ENCODE peak calls at places on chromosomes 3 and 15, in four cellular contexts. One of them, this sample, is unnamed.

GRCh38 chr3:9951962-9952805 is at the start of gene PRRT3:
- DNase-seq in upper lobe of left lung: no peak
- DNase-seq in ovary: no peak
- DNase-seq in adrenal gland: no peak
- DNase-seq in this sample: no peak

GRCh38 chr15:70512772-70513362 is 250.5 kb downstream of the UACA start:
- DNase-seq in upper lobe of left lung: peak; percentile 80
- DNase-seq in ovary: no peak
- DNase-seq in adrenal gland: peak; percentile 38
- DNase-seq in this sample: no peak

GRCh38 chr3:60657972-60658371 is 593.3 kb downstream of the FHIT start:
- DNase-seq in upper lobe of left lung: no peak
- DNase-seq in ovary: no peak
- DNase-seq in adrenal gland: no peak
- DNase-seq in this sample: no peak

GRCh38 chr3:135916310-135916709 is 49.2 kb upstream of the PPP2R3A start:
- DNase-seq in upper lobe of left lung: no peak
- DNase-seq in ovary: no peak
- DNase-seq in adrenal gland: no peak
- DNase-seq in this sample: no peak

GRCh38 chr3:139292933-139293664 is 50.7 kb upstream of the MRPS22 start:
- DNase-seq in upper lobe of left lung: no peak
- DNase-seq in ovary: no peak
- DNase-seq in adrenal gland: no peak
- DNase-seq in this sample: no peak

GRCh38 chr15:73305331-73306211 is 63.2 kb downstream of the HCN4 start:
- DNase-seq in upper lobe of left lung: peak; percentile 59
- DNase-seq in ovary: no peak
- DNase-seq in adrenal gland: peak; percentile 36
- DNase-seq in this sample: no peak

GRCh38 chr3:42246091-42246490 is 19.9 kb downstream of the CCK start:
- DNase-seq in upper lobe of left lung: no peak
- DNase-seq in ovary: no peak
- DNase-seq in adrenal gland: no peak
- DNase-seq in this sample: no peak

GRCh38 chr3:46947981-46948791 is 28.4 kb downstream of the CCDC12 start:
- DNase-seq in upper lobe of left lung: peak; percentile 93
- DNase-seq in ovary: no peak
- DNase-seq in adrenal gland: peak; percentile 91
- DNase-seq in this sample: no peak

GRCh38 chr15:100156201-100156600 is 185.6 kb downstream of the ADAMTS17 start:
- DNase-seq in upper lobe of left lung: no peak
- DNase-seq in ovary: no peak
- DNase-seq in adrenal gland: no peak
- DNase-seq in this sample: no peak

GRCh38 chr15:48858401-48858800 is 19.5 kb upstream of the EID1 start:
- DNase-seq in upper lobe of left lung: no peak
- DNase-seq in ovary: no peak
- DNase-seq in adrenal gland: no peak
- DNase-seq in this sample: no peak

GRCh38 chr3:48215466-48215865 is 7.8 kb upstream of the CAMP start:
- DNase-seq in upper lobe of left lung: peak; percentile 62
- DNase-seq in ovary: no peak
- DNase-seq in adrenal gland: peak; percentile 62
- DNase-seq in this sample: no peak

DNA sequence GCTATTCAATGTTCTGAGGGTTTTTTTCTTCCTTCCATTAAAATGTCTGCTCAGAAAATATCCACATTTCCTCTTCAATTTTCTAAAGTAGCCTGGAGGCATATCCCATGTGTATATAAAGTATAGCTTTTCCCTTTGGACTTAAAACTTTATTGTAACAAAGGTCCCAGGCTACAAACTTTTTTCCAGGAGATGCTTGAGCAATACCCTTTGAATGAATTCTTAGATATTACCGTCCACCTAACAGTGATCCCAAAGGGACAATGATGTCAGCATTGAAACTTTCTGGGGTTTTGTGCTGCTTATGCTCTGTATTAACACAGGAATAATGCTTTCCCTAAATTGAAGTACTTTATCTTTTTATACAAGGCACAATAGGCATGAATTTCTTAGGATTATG is 525.2 kb downstream of the CADM2 start:
- DNase-seq in upper lobe of left lung: no peak
- DNase-seq in ovary: no peak
- DNase-seq in adrenal gland: no peak
- DNase-seq in this sample: no peak
- TF ChIP-seq POLR2A in upper lobe of left lung: no peak
- TF ChIP-seq POLR2A in ovary: no peak
- TF ChIP-seq POLR2A in adrenal gland: no peak
- TF ChIP-seq POLR2A in this sample: no peak

DNA sequence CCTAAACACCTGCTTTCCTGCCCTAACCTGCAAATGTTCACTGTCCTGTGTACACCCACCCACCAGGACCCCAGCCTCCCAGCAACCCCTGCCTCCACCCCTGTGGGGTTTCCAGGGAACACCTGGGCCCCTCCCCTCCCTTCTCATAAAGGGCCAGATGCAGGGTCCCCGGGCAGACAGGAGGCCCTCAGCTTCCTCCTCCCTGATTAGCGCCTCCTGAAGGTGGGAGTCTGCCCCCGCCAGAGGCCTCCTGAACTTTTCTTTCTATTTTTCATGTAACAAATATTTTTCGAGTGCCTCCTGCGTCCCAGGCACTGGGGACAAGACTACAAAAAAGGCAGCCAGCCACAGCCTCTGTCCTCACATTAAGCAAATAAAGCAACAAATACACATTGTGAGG is 135.4 kb upstream of the LINGO1 start:
- DNase-seq in upper lobe of left lung: no peak
- DNase-seq in ovary: no peak
- DNase-seq in adrenal gland: no peak
- DNase-seq in this sample: no peak
- H3K36me3 ChIP-seq in upper lobe of left lung: no peaks in the 10 kb centered on the region
- H3K36me3 ChIP-seq in ovary: no peaks in the 10 kb centered on the region
- H3K36me3 ChIP-seq in adrenal gland: no peaks in the 10 kb centered on the region
- H3K36me3 ChIP-seq in this sample: no peaks in the 10 kb centered on the region

GRCh38 chr3:113825090-113825489 is 13.5 kb upstream of the GRAMD1C start:
- DNase-seq in upper lobe of left lung: no peak
- DNase-seq in ovary: no peak
- DNase-seq in adrenal gland: no peak
- DNase-seq in this sample: no peak
- H3K4me3 ChIP-seq in upper lobe of left lung: no peak overlapping the region
- H3K4me3 ChIP-seq in ovary: no peak overlapping the region
- H3K4me3 ChIP-seq in adrenal gland: no peak overlapping the region
- H3K4me3 ChIP-seq in this sample: no peak overlapping the region

GRCh38 chr3:126475411-126476114 is at the start of gene ZXDC:
- DNase-seq in upper lobe of left lung: peak; percentile 96
- DNase-seq in ovary: peak; percentile 96
- DNase-seq in adrenal gland: peak; percentile 94
- DNase-seq in this sample: peak; percentile 95
- TF ChIP-seq POLR2A in upper lobe of left lung: no peak
- TF ChIP-seq POLR2A in ovary: peak; percentile 74
- TF ChIP-seq POLR2A in adrenal gland: peak; percentile 94
- TF ChIP-seq POLR2A in this sample: peak; percentile 86

DNA sequence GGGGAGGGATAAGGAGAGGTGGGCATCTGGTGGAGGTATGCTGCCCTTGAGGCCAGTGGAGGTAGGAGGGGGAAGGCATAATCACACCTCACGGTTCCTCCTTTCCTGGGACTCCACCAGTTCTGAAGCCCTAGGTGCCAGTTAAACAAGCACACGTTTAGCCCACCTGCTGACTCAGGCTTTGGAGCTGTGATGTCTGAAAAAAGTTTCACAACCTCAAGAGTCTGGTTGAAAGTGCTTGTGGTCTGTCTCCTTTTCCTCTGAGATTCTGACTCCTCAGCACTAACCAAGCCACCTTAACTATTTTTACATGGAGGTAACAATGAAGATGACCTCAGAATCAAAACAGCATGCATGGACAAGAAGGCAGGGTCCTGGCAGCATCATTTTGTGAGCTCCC is 23.0 kb downstream of the HPS3 start:
- DNase-seq in upper lobe of left lung: no peak
- DNase-seq in ovary: no peak
- DNase-seq in adrenal gland: no peak
- DNase-seq in this sample: no peak
- H3K36me3 ChIP-seq in upper lobe of left lung: peaks cover 19% of the 10 kb centered on the region
- H3K36me3 ChIP-seq in ovary: no peaks in the 10 kb centered on the region
- H3K36me3 ChIP-seq in adrenal gland: peaks cover 17% of the 10 kb centered on the region
- H3K36me3 ChIP-seq in this sample: peaks cover 36% of the 10 kb centered on the region

GRCh38 chr3:137105277-137105977 is 147.6 kb downstream of the IL20RB start:
- DNase-seq in upper lobe of left lung: no peak
- DNase-seq in ovary: peak; percentile 17
- DNase-seq in adrenal gland: peak; percentile 28
- DNase-seq in this sample: no peak
- H3K4me3 ChIP-seq in upper lobe of left lung: no peak overlapping the region
- H3K4me3 ChIP-seq in ovary: peak overlapping the region; percentile 18
- H3K4me3 ChIP-seq in adrenal gland: no peak overlapping the region
- H3K4me3 ChIP-seq in this sample: no peak overlapping the region

DNA sequence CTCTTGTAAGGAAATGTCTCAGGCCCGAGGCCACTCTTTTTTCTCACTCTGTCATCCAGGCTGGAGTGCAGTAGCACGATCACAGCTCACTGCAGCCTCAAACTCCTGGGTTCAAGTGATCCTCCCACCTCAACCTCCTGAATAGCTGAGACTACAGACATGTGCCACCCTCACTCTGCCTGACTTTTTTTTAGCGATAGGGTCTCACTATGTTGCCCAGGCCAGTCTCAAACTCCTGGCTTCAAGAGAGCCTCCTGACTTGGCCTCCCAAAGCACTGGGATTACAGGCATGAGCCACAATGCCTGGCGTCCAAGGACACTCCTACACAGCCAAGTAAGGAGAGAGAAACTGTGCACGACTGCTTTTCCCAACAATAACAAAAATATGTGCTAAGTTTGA is 7.6 kb downstream of the ZNF445 start:
- DNase-seq in upper lobe of left lung: no peak
- DNase-seq in ovary: no peak
- DNase-seq in adrenal gland: no peak
- DNase-seq in this sample: no peak
- TF ChIP-seq POLR2A in upper lobe of left lung: no peak
- TF ChIP-seq POLR2A in ovary: no peak
- TF ChIP-seq POLR2A in adrenal gland: no peak
- TF ChIP-seq POLR2A in this sample: no peak

GRCh38 chr15:74804935-74805334 is 7.7 kb upstream of the LMAN1L start:
- DNase-seq in upper lobe of left lung: no peak
- DNase-seq in ovary: no peak
- DNase-seq in adrenal gland: no peak
- DNase-seq in this sample: no peak

GRCh38 chr15:74801311-74801997 is 11.2 kb upstream of the LMAN1L start:
- DNase-seq in upper lobe of left lung: no peak
- DNase-seq in ovary: no peak
- DNase-seq in adrenal gland: no peak
- DNase-seq in this sample: no peak

GRCh38 chr15:74800559-74801094 is 12.0 kb upstream of the LMAN1L start:
- DNase-seq in upper lobe of left lung: no peak
- DNase-seq in ovary: no peak
- DNase-seq in adrenal gland: no peak
- DNase-seq in this sample: no peak

GRCh38 chr15:74802290-74802689 is 10.3 kb upstream of the LMAN1L start:
- DNase-seq in upper lobe of left lung: no peak
- DNase-seq in ovary: no peak
- DNase-seq in adrenal gland: no peak
- DNase-seq in this sample: no peak

DNA sequence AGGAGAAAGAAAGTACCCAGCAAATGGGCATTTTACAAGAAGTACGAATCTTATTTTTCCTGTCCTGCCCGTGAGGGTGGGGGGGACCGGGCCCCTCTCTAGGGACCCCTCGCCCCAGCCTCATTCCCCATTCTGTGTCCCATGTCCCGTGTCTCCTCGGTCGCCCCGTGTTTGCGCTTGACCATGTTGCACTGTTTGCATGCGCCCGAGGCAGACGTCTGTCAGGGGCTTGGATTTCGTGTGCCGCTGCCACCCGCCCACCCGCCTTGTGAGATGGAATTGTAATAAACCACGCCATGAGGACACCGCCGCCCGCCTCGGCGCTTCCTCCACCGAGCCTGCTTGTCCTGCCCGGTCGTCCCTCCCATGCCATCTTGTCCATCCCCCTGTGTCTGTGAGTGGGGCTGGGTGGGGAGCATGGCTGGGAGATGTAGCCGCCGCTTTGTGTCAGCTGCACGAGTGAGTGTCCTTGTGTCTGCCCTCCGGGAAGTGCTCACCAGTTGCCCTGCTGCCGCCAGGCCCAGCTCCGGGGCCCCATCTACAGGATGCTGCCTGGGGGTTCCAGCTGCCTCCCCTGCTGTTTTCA is 9.7 kb upstream of the LMAN1L start:
- DNase-seq in upper lobe of left lung: no peak
- DNase-seq in ovary: no peak
- DNase-seq in adrenal gland: no peak
- DNase-seq in this sample: no peak
- H3K36me3 ChIP-seq in upper lobe of left lung: peaks cover 48% of the 10 kb centered on the region
- H3K36me3 ChIP-seq in ovary: no peaks in the 10 kb centered on the region
- H3K36me3 ChIP-seq in adrenal gland: peaks cover 42% of the 10 kb centered on the region
- H3K36me3 ChIP-seq in this sample: peaks cover 58% of the 10 kb centered on the region

GRCh38 chr3:111733154-111733553 is 125.9 kb upstream of the PHLDB2 start:
- DNase-seq in upper lobe of left lung: no peak
- DNase-seq in ovary: no peak
- DNase-seq in adrenal gland: no peak
- DNase-seq in this sample: no peak

GRCh38 chr3:111733856-111734255 is 125.2 kb upstream of the PHLDB2 start:
- DNase-seq in upper lobe of left lung: no peak
- DNase-seq in ovary: no peak
- DNase-seq in adrenal gland: no peak
- DNase-seq in this sample: no peak

GRCh38 chr3:111730143-111730542 is 128.9 kb upstream of the PHLDB2 start:
- DNase-seq in upper lobe of left lung: no peak
- DNase-seq in ovary: no peak
- DNase-seq in adrenal gland: no peak
- DNase-seq in this sample: no peak

GRCh38 chr3:111734652-111735051 is 124.4 kb upstream of the PHLDB2 start:
- DNase-seq in upper lobe of left lung: no peak
- DNase-seq in ovary: no peak
- DNase-seq in adrenal gland: no peak
- DNase-seq in this sample: no peak

DNA sequence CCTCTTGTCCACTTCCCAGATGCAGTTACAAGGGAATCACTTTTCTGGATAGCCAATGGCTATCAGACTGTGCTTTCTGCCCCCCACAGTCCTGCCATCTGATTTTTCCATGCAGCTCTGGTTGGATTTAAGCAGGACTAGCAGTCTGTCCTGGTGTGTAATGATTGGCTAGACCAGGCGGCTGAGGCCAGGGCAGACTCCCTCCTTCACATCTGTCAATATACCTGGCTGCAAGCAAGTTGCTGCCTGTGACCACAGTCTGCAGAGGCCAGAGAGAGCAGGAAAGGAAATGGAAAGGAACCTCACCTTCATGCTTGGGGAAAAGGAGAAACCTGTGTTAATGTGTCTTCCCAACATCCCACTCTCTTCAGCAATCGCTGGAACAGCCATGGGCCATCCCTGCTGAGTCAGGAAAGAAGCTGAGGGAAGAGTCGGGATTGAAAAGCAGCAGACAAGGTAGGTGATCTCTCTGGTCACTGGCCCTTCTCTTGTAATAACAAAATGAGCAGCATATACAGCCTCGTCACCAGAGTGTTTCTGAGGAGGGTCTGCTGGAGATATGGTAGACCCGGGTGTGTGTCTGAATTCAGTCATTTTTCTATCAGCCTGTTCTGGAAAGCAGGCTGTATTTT is 126.7 kb upstream of the PHLDB2 start:
- DNase-seq in upper lobe of left lung: no peak
- DNase-seq in ovary: no peak
- DNase-seq in adrenal gland: no peak
- DNase-seq in this sample: no peak
- H3K4me3 ChIP-seq in upper lobe of left lung: peak overlapping the region; percentile 4
- H3K4me3 ChIP-seq in ovary: no peak overlapping the region
- H3K4me3 ChIP-seq in adrenal gland: no peak overlapping the region
- H3K4me3 ChIP-seq in this sample: no peak overlapping the region

GRCh38 chr3:58491506-58492384 is at the start of gene KCTD6:
- DNase-seq in upper lobe of left lung: peak; percentile 95
- DNase-seq in ovary: peak; percentile 97
- DNase-seq in adrenal gland: peak; percentile 94
- DNase-seq in this sample: peak; percentile 94
- TF ChIP-seq POLR2A in upper lobe of left lung: no peak
- TF ChIP-seq POLR2A in ovary: no peak
- TF ChIP-seq POLR2A in adrenal gland: peak; percentile 73
- TF ChIP-seq POLR2A in this sample: peak; percentile 31

This sample was measured in suprapubic skin.